ENCODE peak calls at places on chromosomes 6 and 20, in four cellular contexts. E is natural killer cell, C is fibroblast of lung, L is OCI-M1. R is an unnamed sample.

GRCh38 chr6:165986647-165987482 is 180.8 kb downstream of the TBXT start:
- DNase-seq in E (no peak), C (peak), L (no peak), R (no peak)

GRCh38 chr6:24126586-24127192 is 674 bp downstream of the NRSN1 start:
- DNase-seq in E (no peak), C (peak), L (peak), R (peak)

GRCh38 chr20:57930328-57930727 is 220.5 kb upstream of the PMEPA1 start:
- DNase-seq in E (no peak), C (no peak), L (no peak), R (no peak)

GRCh38 chr20:36808317-36809257 is 35.0 kb upstream of the DSN1 start:
- DNase-seq in E (peak), C (peak), L (peak), R (peak)

GRCh38 chr6:5335020-5335419 is 73.7 kb downstream of the FARS2 start:
- DNase-seq in E (no peak), C (no peak), L (peak), R (no peak)

GRCh38 chr6:74447013-74447412 is 751.0 kb downstream of the CD109 start:
- DNase-seq in E (no peak), C (peak), L (no peak), R (peak)

GRCh38 chr20:47319517-47320252 is 36.8 kb downstream of the ZMYND8 start:
- DNase-seq in E (no peak), C (peak), L (no peak), R (peak)

GRCh38 chr20:35171753-35172433 is at the start of gene PROCR:
- DNase-seq in E (peak), C (peak), L (peak), R (peak)

GRCh38 chr20:828987-829386 is 4.5 kb upstream of the FAM110A start:
- DNase-seq in E (no peak), C (no peak), L (peak), R (no peak)

GRCh38 chr6:155158044-155158843 is 105.6 kb upstream of the CLDN20 start:
- DNase-seq in E (no peak), C (peak), L (no peak), R (peak)

GRCh38 chr20:63077705-63078104 is 70.9 kb upstream of the BHLHE23 start:
- DNase-seq in E (no peak), C (no peak), L (no peak), R (no peak)

GRCh38 chr6:3663081-3663480 is 88.4 kb downstream of the PXDC1 start:
- DNase-seq in E (no peak), C (no peak), L (no peak), R (no peak)

GRCh38 chr20:8131598-8132014 is 460 bp upstream of the PLCB1 start:
- DNase-seq in E (no peak), C (peak), L (no peak), R (no peak)

GRCh38 chr6:124683507-124683906 is 278.7 kb upstream of the RNF217 start:
- DNase-seq in E (no peak), C (no peak), L (peak), R (no peak)

GRCh38 chr6:115001726-115002436 is 659.1 kb upstream of the HS3ST5 start:
- DNase-seq in E (no peak), C (no peak), L (peak), R (peak)

GRCh38 chr20:34706912-34707784 is 3.0 kb downstream of the TP53INP2 start:
- DNase-seq in E (no peak), C (no peak), L (no peak), R (no peak)

GRCh38 chr6:165725201-165725600 is 62.2 kb upstream of the PDE10A start:
- DNase-seq in E (no peak), C (no peak), L (no peak), R (no peak)

GRCh38 chr20:57657537-57658446 is 37.6 kb upstream of the ZBP1 start:
- DNase-seq in E (peak), C (no peak), L (no peak), R (peak)

GRCh38 chr20:22696759-22697158 is 112.4 kb upstream of the FOXA2 start:
- DNase-seq in E (no peak), C (no peak), L (no peak), R (no peak)

GRCh38 chr20:50850721-50851286 is 55.9 kb downstream of the BCAS4 start:
- DNase-seq in E (no peak), C (no peak), L (no peak), R (no peak)

R was measured in A172.